ENCODE peak calls at places on chromosomes 6 and 20, in four cellular contexts. Q is HepG2, W is K562, T is GM12878. B is an unnamed sample.

GRCh38 chr20:53695797-53696527 is 102.3 kb upstream of the ZNF217 start:
- DNase-seq in Q (no peak), W (no peak), T (no peak), B (no peak)

GRCh38 chr20:50467618-50468373 is 42.4 kb upstream of the PTPN1 start:
- DNase-seq in Q (peak), W (peak), T (no peak), B (peak)

GRCh38 chr20:33076662-33077398 is 2.6 kb upstream of the BPIFB4 start:
- DNase-seq in Q (peak), W (no peak), T (no peak), B (peak)

GRCh38 chr6:45589367-45589766 is 211.6 kb upstream of the SUPT3H start:
- DNase-seq in Q (no peak), W (no peak), T (no peak), B (no peak)

GRCh38 chr20:32672982-32673727 is 586 bp downstream of the C20orf203 start:
- DNase-seq in Q (no peak), W (no peak), T (no peak), B (peak)

GRCh38 chr6:98836025-98836961 is 1.9 kb downstream of the POU3F2 start:
- DNase-seq in Q (no peak), W (peak), T (no peak), B (peak)

GRCh38 chr6:4930025-4930692 is 73.7 kb downstream of the RPP40 start:
- DNase-seq in Q (no peak), W (no peak), T (no peak), B (no peak)

GRCh38 chr20:4332466-4332865 is 317.1 kb upstream of the RNF24 start:
- DNase-seq in Q (no peak), W (no peak), T (no peak), B (no peak)

GRCh38 chr20:47354710-47355488 is 1.6 kb downstream of the ZMYND8 start:
- DNase-seq in Q (peak), W (no peak), T (no peak), B (no peak)

GRCh38 chr6:3454206-3455016 is 2.4 kb downstream of the SLC22A23 start:
- DNase-seq in Q (peak), W (no peak), T (no peak), B (no peak)

GRCh38 chr20:19816386-19816785 is 58.3 kb downstream of the RIN2 start:
- DNase-seq in Q (no peak), W (no peak), T (no peak), B (no peak)

GRCh38 chr6:21946298-21946783 is 350.5 kb downstream of the PRL start:
- DNase-seq in Q (no peak), W (no peak), T (no peak), B (no peak)

GRCh38 chr6:132043148-132043547 is 92.0 kb upstream of the CCN2 start:
- DNase-seq in Q (no peak), W (no peak), T (no peak), B (no peak)

GRCh38 chr6:144215402-144215931 is 65.2 kb downstream of the STX11 start:
- DNase-seq in Q (peak), W (peak), T (peak), B (no peak)

GRCh38 chr6:119259027-119259426 is 90.5 kb downstream of the MAN1A1 start:
- DNase-seq in Q (peak), W (peak), T (no peak), B (no peak)

GRCh38 chr20:11902264-11902663 is 15.4 kb upstream of the BTBD3 start:
- DNase-seq in Q (no peak), W (no peak), T (no peak), B (no peak)

GRCh38 chr6:1388927-1389790 is at the start of gene FOXF2:
- DNase-seq in Q (no peak), W (peak), T (no peak), B (peak)

GRCh38 chr6:1390071-1390804 is 862 bp downstream of the FOXF2 start:
- DNase-seq in Q (no peak), W (no peak), T (no peak), B (peak)

GRCh38 chr6:1389791-1390070 is 355 bp downstream of the FOXF2 start:
- DNase-seq in Q (no peak), W (no peak), T (no peak), B (peak)

GRCh38 chr6:1391692-1392309 is 2.4 kb downstream of the FOXF2 start:
- DNase-seq in Q (no peak), W (no peak), T (no peak), B (no peak)

GRCh38 chr6:1390805-1391511 is 1.6 kb downstream of the FOXF2 start:
- DNase-seq in Q (no peak), W (no peak), T (no peak), B (peak)
- TF ChIP-seq EZH2 in Q (peak), W (no peak), T (no peak), B (peak)

GRCh38 chr6:35015476-35015875 is 125.7 kb downstream of the TCP11 start:
- DNase-seq in Q (no peak), W (no peak), T (no peak), B (no peak)
- TF ChIP-seq JUNB in Q (no peak), W (no peak), T (no peak), B (no peak)

GRCh38 chr20:63014710-63015109 is 7.9 kb upstream of the BHLHE23 start:
- DNase-seq in Q (no peak), W (no peak), T (no peak), B (peak)
- TF ChIP-seq CREB1 in Q (no peak), W (no peak), T (no peak), B (no peak)

DNA sequence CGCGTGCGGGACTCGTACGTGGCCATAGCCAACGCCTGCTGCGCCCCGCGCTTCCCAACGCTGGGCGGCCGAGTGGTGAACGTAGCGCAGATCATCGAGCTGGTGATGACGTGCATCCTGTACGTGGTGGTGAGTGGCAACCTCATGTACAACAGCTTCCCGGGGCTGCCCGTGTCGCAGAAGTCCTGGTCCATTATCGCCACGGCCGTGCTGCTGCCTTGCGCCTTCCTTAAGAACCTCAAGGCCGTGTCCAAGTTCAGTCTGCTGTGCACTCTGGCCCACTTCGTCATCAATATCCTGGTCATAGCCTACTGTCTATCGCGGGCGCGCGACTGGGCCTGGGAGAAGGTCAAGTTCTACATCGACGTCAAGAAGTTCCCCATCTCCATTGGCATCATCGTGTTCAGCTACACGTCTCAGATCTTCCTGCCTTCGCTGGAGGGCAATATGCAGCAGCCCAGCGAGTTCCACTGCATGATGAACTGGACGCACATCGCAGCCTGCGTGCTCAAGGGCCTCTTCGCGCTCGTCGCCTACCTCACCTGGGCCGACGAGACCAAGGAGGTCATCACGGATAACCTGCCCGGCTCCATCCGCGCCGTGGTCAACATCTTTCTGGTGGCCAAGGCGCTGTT is 3.4 kb downstream of the SLC32A1 start:
- DNase-seq in Q (no peak), W (no peak), T (no peak), B (no peak)
- TF ChIP-seq EZH2 in Q (peak), W (no peak), T (no peak), B (peak)

DNA sequence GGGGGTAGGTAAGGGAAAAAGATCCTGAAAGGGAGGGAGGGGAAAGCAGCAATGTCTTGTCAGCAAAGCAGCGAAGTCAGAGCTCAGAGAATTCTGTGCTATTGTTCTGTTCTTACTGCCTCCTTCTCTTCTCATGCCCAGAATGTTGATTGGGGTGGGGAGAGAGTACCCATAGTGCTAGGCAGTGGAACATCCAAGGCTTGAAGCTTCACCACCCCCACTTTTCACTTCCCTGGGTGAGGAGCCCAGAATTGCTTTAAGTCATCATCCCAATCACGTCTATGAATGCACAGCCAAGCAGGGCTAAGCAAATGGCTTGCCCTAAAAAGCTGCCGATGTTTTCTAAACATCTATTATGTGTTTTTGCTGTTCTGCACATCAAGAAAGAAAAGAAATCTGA is 16.5 kb downstream of the REPS1 start:
- DNase-seq in Q (no peak), W (no peak), T (no peak), B (peak)
- TF ChIP-seq JUNB in Q (no peak), W (no peak), T (no peak), B (no peak)

DNA sequence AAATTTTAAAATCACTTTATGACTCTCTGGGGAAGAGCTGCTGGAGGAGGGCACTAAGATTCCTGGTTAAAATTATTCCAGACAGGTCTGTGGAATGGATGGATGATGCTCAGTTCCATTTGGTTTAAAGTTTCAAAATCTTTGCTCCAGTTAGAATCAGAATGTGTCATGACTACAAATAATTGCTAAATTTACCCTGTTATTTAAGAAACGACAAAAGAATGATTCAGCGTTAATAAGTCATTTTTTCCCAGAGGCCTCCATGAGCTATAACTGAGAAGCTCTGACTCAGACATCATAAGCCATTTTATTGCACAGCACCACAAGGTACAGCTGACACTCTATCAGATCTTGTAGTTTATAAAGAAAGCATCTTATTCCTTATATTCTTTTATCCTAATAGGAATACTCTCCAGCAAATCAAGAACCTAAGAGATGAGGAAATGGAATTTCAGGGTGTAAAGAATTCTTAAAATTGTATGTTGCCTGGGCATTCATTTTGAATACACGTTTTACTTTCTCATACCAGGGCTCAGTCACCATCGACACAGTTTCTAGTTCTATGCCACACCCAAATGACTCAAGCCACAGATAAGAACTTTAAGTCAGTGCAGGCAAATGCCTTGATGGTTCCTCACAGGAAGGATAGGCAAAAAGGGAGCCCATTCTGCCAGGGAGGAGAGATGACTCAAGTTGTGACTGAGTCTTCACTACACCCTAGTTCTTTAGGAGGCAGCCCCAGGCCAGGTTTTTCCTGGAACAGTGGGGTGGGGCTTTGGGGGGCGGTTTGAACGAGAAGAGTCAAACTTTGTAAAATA is 636.0 kb downstream of the MMUT start:
- DNase-seq in Q (no peak), W (no peak), T (no peak), B (no peak)
- TF ChIP-seq CREB1 in Q (no peak), W (no peak), T (no peak), B (no peak)

GRCh38 chr20:21508230-21509078 is 5.4 kb downstream of the NKX2-2 start:
- DNase-seq in Q (no peak), W (no peak), T (no peak), B (peak)

GRCh38 chr20:21509079-21509596 is 4.7 kb downstream of the NKX2-2 start:
- DNase-seq in Q (no peak), W (no peak), T (no peak), B (no peak)

GRCh38 chr20:21510414-21510971 is 3.4 kb downstream of the NKX2-2 start:
- DNase-seq in Q (no peak), W (no peak), T (no peak), B (peak)

GRCh38 chr20:21510995-21511394 is 2.9 kb downstream of the NKX2-2 start:
- DNase-seq in Q (no peak), W (no peak), T (no peak), B (no peak)

DNA sequence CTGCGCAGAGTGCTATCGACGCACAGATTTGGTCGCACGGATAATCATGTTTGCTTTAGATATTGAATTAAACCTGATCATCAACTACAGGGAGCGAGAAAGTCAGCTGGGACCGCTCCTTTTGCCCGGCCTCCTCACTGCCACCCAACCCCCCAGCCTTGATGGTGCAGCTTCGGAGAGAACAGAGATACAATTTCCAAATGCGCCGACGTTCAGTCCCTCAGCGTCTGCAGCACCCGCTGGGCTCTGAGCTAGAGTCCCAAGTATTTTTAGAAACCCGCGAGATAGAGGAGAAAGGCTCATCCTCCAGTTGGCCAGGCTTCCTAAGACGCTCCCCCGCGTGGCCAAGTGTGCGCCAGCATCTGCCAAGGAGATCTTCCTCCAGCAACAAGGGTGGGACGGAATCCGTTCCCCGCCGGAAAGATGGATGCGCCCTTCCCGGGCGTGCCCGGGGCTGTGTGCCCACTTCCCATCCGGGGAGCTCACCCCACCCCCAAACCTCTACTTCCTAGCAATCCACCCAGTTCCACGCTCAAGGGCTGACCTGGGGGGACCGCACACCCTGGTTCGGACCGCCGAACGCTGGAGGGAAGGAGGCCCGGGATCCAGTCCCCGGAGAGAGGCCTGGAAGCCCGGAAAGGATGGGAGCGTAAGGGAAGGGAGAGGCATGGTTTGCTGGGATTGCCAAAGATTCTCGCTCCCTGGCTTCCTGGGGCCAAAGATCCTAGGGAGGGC is 4.1 kb downstream of the NKX2-2 start:
- DNase-seq in Q (no peak), W (no peak), T (no peak), B (peak)
- TF ChIP-seq EZH2 in Q (peak), W (no peak), T (no peak), B (peak)

GRCh38 chr20:34744340-34744739 is 40.2 kb downstream of the TP53INP2 start:
- DNase-seq in Q (no peak), W (no peak), T (no peak), B (no peak)
- TF ChIP-seq JUNB in Q (no peak), W (no peak), T (no peak), B (no peak)